ENCODE peak calls at places on chromosomes 5 and 9, in four cellular contexts. One of them, this sample, is unnamed.

GRCh38 chr9:89791754-89792153 is 186.9 kb downstream of the GADD45G start:
- DNase-seq in colonic mucosa: no peak
- DNase-seq in tibial nerve: no peak
- DNase-seq in left lung: no peak
- DNase-seq in this sample: no peak

GRCh38 chr9:133339641-133340040 is 3.7 kb upstream of the SURF6 start:
- DNase-seq in colonic mucosa: no peak
- DNase-seq in tibial nerve: no peak
- DNase-seq in left lung: no peak
- DNase-seq in this sample: no peak

GRCh38 chr9:106479679-106480078 is 383.3 kb upstream of the ZNF462 start:
- DNase-seq in colonic mucosa: no peak
- DNase-seq in tibial nerve: no peak
- DNase-seq in left lung: no peak
- DNase-seq in this sample: no peak

GRCh38 chr5:142713151-142713706 is 27.3 kb upstream of the FGF1 start:
- DNase-seq in colonic mucosa: peak; percentile 95
- DNase-seq in tibial nerve: peak; percentile 92
- DNase-seq in left lung: peak; percentile 87
- DNase-seq in this sample: peak; percentile 89

GRCh38 chr5:169100735-169101075 is 200.2 kb downstream of the SLIT3 start:
- DNase-seq in colonic mucosa: no peak
- DNase-seq in tibial nerve: no peak
- DNase-seq in left lung: no peak
- DNase-seq in this sample: no peak

GRCh38 chr9:71783120-71783523 is 14.8 kb upstream of the CEMIP2 start:
- DNase-seq in colonic mucosa: peak; percentile 37
- DNase-seq in tibial nerve: no peak
- DNase-seq in left lung: peak; percentile 46
- DNase-seq in this sample: peak; percentile 73

GRCh38 chr9:129451089-129451656 is 169.7 kb downstream of the C9orf50 start:
- DNase-seq in colonic mucosa: no peak
- DNase-seq in tibial nerve: no peak
- DNase-seq in left lung: no peak
- DNase-seq in this sample: no peak

GRCh38 chr9:137128158-137129088 is 10.5 kb upstream of the GRIN1 start:
- DNase-seq in colonic mucosa: no peak
- DNase-seq in tibial nerve: no peak
- DNase-seq in left lung: no peak
- DNase-seq in this sample: no peak

GRCh38 chr5:173103411-173103810 is 40.9 kb upstream of the BNIP1 start:
- DNase-seq in colonic mucosa: no peak
- DNase-seq in tibial nerve: no peak
- DNase-seq in left lung: no peak
- DNase-seq in this sample: no peak

GRCh38 chr5:139637438-139638089 is 10.6 kb upstream of the CXXC5 start:
- DNase-seq in colonic mucosa: peak; percentile 84
- DNase-seq in tibial nerve: peak; percentile 82
- DNase-seq in left lung: peak; percentile 85
- DNase-seq in this sample: peak; percentile 80

GRCh38 chr5:101346447-101346846 is 443.4 kb upstream of the ST8SIA4 start:
- DNase-seq in colonic mucosa: no peak
- DNase-seq in tibial nerve: no peak
- DNase-seq in left lung: no peak
- DNase-seq in this sample: no peak

GRCh38 chr5:157544623-157544989 is 31.0 kb downstream of the ADAM19 start:
- DNase-seq in colonic mucosa: no peak
- DNase-seq in tibial nerve: no peak
- DNase-seq in left lung: no peak
- DNase-seq in this sample: no peak
- H3K4me1 ChIP-seq in colonic mucosa: no peaks in the 10 kb centered on the region
- H3K4me1 ChIP-seq in tibial nerve: peaks cover 100% of the 10 kb centered on the region
- H3K4me1 ChIP-seq in left lung: peaks cover 32% of the 10 kb centered on the region
- H3K4me1 ChIP-seq in this sample: peaks cover 79% of the 10 kb centered on the region

GRCh38 chr9:93464876-93465275 is 11.5 kb upstream of the FAM120AOS start:
- DNase-seq in colonic mucosa: no peak
- DNase-seq in tibial nerve: no peak
- DNase-seq in left lung: no peak
- DNase-seq in this sample: no peak

GRCh38 chr9:93467462-93467861 is 14.1 kb upstream of the FAM120AOS start:
- DNase-seq in colonic mucosa: peak; percentile 84
- DNase-seq in tibial nerve: no peak
- DNase-seq in left lung: no peak
- DNase-seq in this sample: no peak

GRCh38 chr9:93467062-93467416 is 13.7 kb upstream of the FAM120AOS start:
- DNase-seq in colonic mucosa: no peak
- DNase-seq in tibial nerve: no peak
- DNase-seq in left lung: no peak
- DNase-seq in this sample: no peak

GRCh38 chr9:93465853-93466252 is 12.5 kb upstream of the FAM120AOS start:
- DNase-seq in colonic mucosa: no peak
- DNase-seq in tibial nerve: no peak
- DNase-seq in left lung: no peak
- DNase-seq in this sample: no peak

DNA sequence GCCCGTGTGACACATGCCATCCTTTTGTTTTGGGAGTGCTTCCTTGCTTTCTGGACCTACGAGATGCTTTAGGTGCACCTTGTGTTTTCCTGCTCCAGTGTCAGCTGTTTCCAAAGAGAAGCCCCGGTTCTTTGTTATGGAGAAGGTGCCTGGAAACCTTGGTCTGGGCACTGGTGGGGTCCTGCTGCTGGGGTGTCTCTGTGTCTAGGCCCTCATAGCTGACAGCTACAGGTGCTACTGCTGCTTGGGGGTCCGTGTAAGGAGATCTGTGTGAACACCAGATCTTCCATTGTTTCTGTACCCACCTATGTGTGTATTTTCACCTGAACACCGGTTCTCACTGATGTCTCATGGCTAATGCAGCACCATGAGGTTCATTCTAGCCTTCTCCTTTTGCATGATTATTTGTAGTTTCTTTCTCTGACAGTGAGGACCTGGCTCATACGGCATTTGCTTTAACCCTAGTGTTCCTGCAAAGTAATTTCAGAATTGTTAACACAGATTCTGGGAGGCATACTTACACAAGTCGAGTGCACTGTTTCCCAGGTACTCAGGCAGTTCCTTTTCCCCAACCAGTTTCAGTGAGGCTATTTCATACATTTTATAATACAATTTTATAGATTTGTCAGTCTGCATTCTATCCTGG is 13.2 kb upstream of the FAM120AOS start:
- DNase-seq in colonic mucosa: no peak
- DNase-seq in tibial nerve: no peak
- DNase-seq in left lung: no peak
- DNase-seq in this sample: no peak
- H3K4me3 ChIP-seq in colonic mucosa: no peak overlapping the region
- H3K4me3 ChIP-seq in tibial nerve: no peak overlapping the region
- H3K4me3 ChIP-seq in left lung: no peak overlapping the region
- H3K4me3 ChIP-seq in this sample: no peak overlapping the region

GRCh38 chr5:66629446-66629845 is 33.3 kb downstream of the MAST4 start:
- DNase-seq in colonic mucosa: no peak
- DNase-seq in tibial nerve: no peak
- DNase-seq in left lung: no peak
- DNase-seq in this sample: no peak
- H3K27ac ChIP-seq in colonic mucosa: no peak overlapping the region
- H3K27ac ChIP-seq in tibial nerve: no peak overlapping the region
- H3K27ac ChIP-seq in left lung: no peak overlapping the region
- H3K27ac ChIP-seq in this sample: no peak overlapping the region

GRCh38 chr9:94511943-94512265 is 43.0 kb upstream of the PCAT7 start:
- DNase-seq in colonic mucosa: no peak
- DNase-seq in tibial nerve: no peak
- DNase-seq in left lung: no peak
- DNase-seq in this sample: no peak
- H3K4me1 ChIP-seq in colonic mucosa: no peaks in the 10 kb centered on the region
- H3K4me1 ChIP-seq in tibial nerve: no peaks in the 10 kb centered on the region
- H3K4me1 ChIP-seq in left lung: no peaks in the 10 kb centered on the region
- H3K4me1 ChIP-seq in this sample: no peaks in the 10 kb centered on the region

DNA sequence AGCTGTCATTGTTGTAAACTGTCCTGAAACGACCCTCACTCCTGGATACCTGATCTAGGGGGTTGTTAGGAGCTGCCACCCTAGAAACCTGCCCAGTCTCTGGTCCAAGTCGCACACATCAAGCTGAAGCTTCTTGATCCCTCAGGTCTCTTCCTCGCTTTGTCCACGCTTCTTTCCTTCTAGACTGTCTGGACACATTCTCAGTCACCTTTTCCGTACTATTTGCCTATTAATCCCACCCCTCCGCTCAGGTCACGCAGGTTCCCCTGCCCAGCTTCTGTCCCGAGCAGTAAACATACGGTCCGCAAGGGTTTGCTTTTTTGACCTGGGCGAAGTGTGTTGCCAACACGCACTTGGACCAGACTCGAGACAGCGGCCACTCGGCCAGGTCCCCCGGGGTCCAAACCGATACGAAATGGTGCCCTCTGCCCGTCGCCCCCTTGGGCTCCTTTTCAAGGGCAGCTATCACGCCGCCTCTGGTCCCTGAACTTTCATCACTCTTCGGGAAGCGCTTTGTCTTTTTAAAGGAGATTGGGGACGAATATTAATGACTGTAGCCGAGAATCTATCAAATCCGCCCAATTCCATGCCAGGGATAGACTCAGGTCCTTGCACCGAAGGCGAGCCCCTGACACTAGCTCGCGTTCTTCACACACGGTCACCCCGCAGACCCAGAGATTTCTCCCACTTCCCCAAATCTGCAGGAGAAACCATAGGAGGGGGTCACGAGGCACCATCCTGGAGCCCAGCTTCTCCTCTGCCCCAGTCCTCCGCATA is 814 bp downstream of the PLCXD3 start:
- DNase-seq in colonic mucosa: no peak
- DNase-seq in tibial nerve: no peak
- DNase-seq in left lung: no peak
- DNase-seq in this sample: no peak
- H3K4me3 ChIP-seq in colonic mucosa: peak overlapping the region; percentile 25
- H3K4me3 ChIP-seq in tibial nerve: peak overlapping the region; percentile 34
- H3K4me3 ChIP-seq in left lung: peak overlapping the region; percentile 41
- H3K4me3 ChIP-seq in this sample: no peak overlapping the region

GRCh38 chr5:96870094-96871021 is 5.9 kb upstream of the ERAP2 start:
- DNase-seq in colonic mucosa: no peak
- DNase-seq in tibial nerve: no peak
- DNase-seq in left lung: no peak
- DNase-seq in this sample: no peak
- H3K27ac ChIP-seq in colonic mucosa: no peak overlapping the region
- H3K27ac ChIP-seq in tibial nerve: no peak overlapping the region
- H3K27ac ChIP-seq in left lung: no peak overlapping the region
- H3K27ac ChIP-seq in this sample: no peak overlapping the region

GRCh38 chr9:93112116-93112863 is 16.3 kb downstream of the CARD19 start:
- DNase-seq in colonic mucosa: no peak
- DNase-seq in tibial nerve: no peak
- DNase-seq in left lung: peak; percentile 48
- DNase-seq in this sample: no peak

GRCh38 chr9:93114169-93114983 is 18.4 kb downstream of the CARD19 start:
- DNase-seq in colonic mucosa: no peak
- DNase-seq in tibial nerve: no peak
- DNase-seq in left lung: peak; percentile 36
- DNase-seq in this sample: no peak

GRCh38 chr9:93111001-93111370 is 15.0 kb downstream of the CARD19 start:
- DNase-seq in colonic mucosa: no peak
- DNase-seq in tibial nerve: no peak
- DNase-seq in left lung: peak; percentile 27
- DNase-seq in this sample: no peak

GRCh38 chr9:93111371-93112115 is 15.5 kb downstream of the CARD19 start:
- DNase-seq in colonic mucosa: no peak
- DNase-seq in tibial nerve: no peak
- DNase-seq in left lung: peak; percentile 64
- DNase-seq in this sample: no peak

DNA sequence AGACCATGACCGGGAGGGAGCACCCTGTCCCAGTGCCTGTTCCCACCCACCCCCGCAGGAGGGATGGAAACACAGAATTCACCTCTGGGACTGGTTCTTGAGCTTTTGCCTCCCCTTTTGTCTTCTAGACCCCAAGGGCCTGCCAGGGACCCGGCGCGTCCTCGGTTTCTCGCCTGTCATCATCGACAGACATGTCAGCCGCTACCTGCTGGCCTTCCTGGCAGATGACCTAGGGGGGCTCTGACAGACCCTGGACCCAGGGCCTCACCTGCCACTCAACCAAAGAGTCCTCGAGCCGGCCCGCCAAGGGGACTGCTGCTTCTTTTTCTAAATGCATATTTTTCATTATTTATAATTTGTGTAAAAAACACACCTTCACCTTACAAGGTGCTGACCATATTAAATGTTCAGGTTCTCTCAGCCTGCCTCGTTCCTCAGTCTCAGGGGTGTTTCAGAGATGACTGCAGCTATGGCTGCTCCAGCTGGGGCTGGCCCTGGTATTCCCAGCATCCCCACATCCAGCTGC is 16.9 kb downstream of the CARD19 start:
- DNase-seq in colonic mucosa: no peak
- DNase-seq in tibial nerve: no peak
- DNase-seq in left lung: peak; percentile 35
- DNase-seq in this sample: no peak
- H3K4me1 ChIP-seq in colonic mucosa: no peaks in the 10 kb centered on the region
- H3K4me1 ChIP-seq in tibial nerve: peaks cover 34% of the 10 kb centered on the region
- H3K4me1 ChIP-seq in left lung: no peaks in the 10 kb centered on the region
- H3K4me1 ChIP-seq in this sample: peaks cover 24% of the 10 kb centered on the region

GRCh38 chr9:123174079-123174478 is 94.3 kb downstream of the STRBP start:
- DNase-seq in colonic mucosa: no peak
- DNase-seq in tibial nerve: no peak
- DNase-seq in left lung: no peak
- DNase-seq in this sample: no peak

GRCh38 chr9:123174887-123175518 is 93.4 kb downstream of the STRBP start:
- DNase-seq in colonic mucosa: no peak
- DNase-seq in tibial nerve: no peak
- DNase-seq in left lung: no peak
- DNase-seq in this sample: no peak

GRCh38 chr9:123176949-123177348 is 91.4 kb downstream of the STRBP start:
- DNase-seq in colonic mucosa: no peak
- DNase-seq in tibial nerve: no peak
- DNase-seq in left lung: no peak
- DNase-seq in this sample: no peak

GRCh38 chr9:123176230-123176629 is 92.2 kb downstream of the STRBP start:
- DNase-seq in colonic mucosa: no peak
- DNase-seq in tibial nerve: no peak
- DNase-seq in left lung: no peak
- DNase-seq in this sample: no peak
- H3K4me3 ChIP-seq in colonic mucosa: no peak overlapping the region
- H3K4me3 ChIP-seq in tibial nerve: no peak overlapping the region
- H3K4me3 ChIP-seq in left lung: no peak overlapping the region
- H3K4me3 ChIP-seq in this sample: no peak overlapping the region

DNA sequence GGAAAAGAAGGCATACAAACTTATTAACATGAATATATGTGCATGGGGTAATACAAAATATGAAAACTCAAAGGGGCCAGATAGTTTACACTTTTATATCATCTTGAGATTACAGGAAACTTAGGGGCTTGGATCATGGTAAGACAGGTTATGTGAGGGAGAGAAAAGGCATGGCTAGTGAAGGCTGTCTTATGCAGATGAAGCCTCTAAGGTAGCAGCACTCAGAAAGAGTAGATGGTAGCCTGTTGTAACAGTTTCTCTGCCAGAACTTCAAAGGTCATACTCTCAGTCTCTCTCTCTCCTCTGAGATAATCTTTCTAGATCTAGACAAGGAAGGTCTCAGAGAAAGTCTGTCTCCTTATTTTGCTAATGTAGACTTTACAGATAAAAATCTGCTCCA is 57.2 kb upstream of the FGF10 start:
- DNase-seq in colonic mucosa: no peak
- DNase-seq in tibial nerve: no peak
- DNase-seq in left lung: no peak
- DNase-seq in this sample: no peak
- H3K27ac ChIP-seq in colonic mucosa: no peak overlapping the region
- H3K27ac ChIP-seq in tibial nerve: no peak overlapping the region
- H3K27ac ChIP-seq in left lung: no peak overlapping the region
- H3K27ac ChIP-seq in this sample: no peak overlapping the region

This sample was measured in CD8-positive, alpha-beta memory T cell.